ENCODE peak calls at places on chromosomes 11 and 22, in four cellular contexts. U, M, A and C are unnamed samples.

GRCh38 chr11:27926981-27927481 is 180.9 kb downstream of the KIF18A start:
- DNase-seq in U (peak), M (no peak), A (no peak), C (no peak)

GRCh38 chr11:73217131-73217809 is 811 bp upstream of the P2RY2 start:
- DNase-seq in U (no peak), M (no peak), A (peak), C (no peak)

GRCh38 chr11:46272816-46273427 is 4.5 kb upstream of the CREB3L1 start:
- DNase-seq in U (peak), M (no peak), A (peak), C (no peak)

GRCh38 chr22:27139935-27140493 is 482.6 kb downstream of the MIAT start:
- DNase-seq in U (peak), M (no peak), A (peak), C (no peak)

GRCh38 chr11:87428266-87428665 is 390.5 kb downstream of the TMEM135 start:
- DNase-seq in U (peak), M (no peak), A (no peak), C (no peak)

GRCh38 chr11:45085657-45086501 is 60.6 kb upstream of the PRDM11 start:
- DNase-seq in U (no peak), M (no peak), A (no peak), C (peak)

GRCh38 chr22:49111085-49111484 is 716.6 kb downstream of the BRD1 start:
- DNase-seq in U (no peak), M (no peak), A (no peak), C (no peak)

GRCh38 chr11:13297917-13298356 is 20.3 kb downstream of the BMAL1 start:
- DNase-seq in U (peak), M (no peak), A (no peak), C (no peak)

GRCh38 chr11:34926101-34926830 is 9.8 kb downstream of the PDHX start:
- DNase-seq in U (peak), M (peak), A (no peak), C (no peak)

GRCh38 chr22:27476729-27477128 is 324.8 kb downstream of the MN1 start:
- DNase-seq in U (peak), M (no peak), A (no peak), C (no peak)

GRCh38 chr11:116330439-116331185 is 442.2 kb downstream of the BUD13 start:
- DNase-seq in U (no peak), M (no peak), A (no peak), C (no peak)

GRCh38 chr22:36439481-36440271 is 41.8 kb downstream of the TXN2 start:
- DNase-seq in U (peak), M (no peak), A (peak), C (no peak)

GRCh38 chr22:47041201-47042115 is 279.0 kb downstream of the TBC1D22A start:
- DNase-seq in U (no peak), M (no peak), A (no peak), C (no peak)

GRCh38 chr11:128628686-128629085 is 41.3 kb upstream of the ETS1 start:
- DNase-seq in U (no peak), M (no peak), A (no peak), C (no peak)

GRCh38 chr11:13339196-13340153 is 61.9 kb downstream of the BMAL1 start:
- DNase-seq in U (peak), M (no peak), A (peak), C (no peak)

GRCh38 chr11:129331871-129332274 is 43.8 kb upstream of the BARX2 start:
- DNase-seq in U (peak), M (peak), A (peak), C (no peak)

GRCh38 chr11:134271978-134272377 is 4.2 kb upstream of the GLB1L3 start:
- DNase-seq in U (no peak), M (no peak), A (no peak), C (no peak)

GRCh38 chr22:24231706-24232105 is 13.2 kb downstream of the GGT5 start:
- DNase-seq in U (no peak), M (no peak), A (no peak), C (no peak)

GRCh38 chr11:41201156-41201555 is 258.3 kb downstream of the LRRC4C start:
- DNase-seq in U (peak), M (peak), A (no peak), C (peak)

GRCh38 chr22:50731811-50732624 is 6.0 kb upstream of the ACR start:
- DNase-seq in U (peak), M (no peak), A (peak), C (no peak)

GRCh38 chr11:102497061-102497460 is 33.5 kb downstream of the MMP7 start:
- DNase-seq in U (peak), M (no peak), A (no peak), C (no peak)